ENCODE peak calls at places on chromosomes 11 and 22, in ten cellular contexts. One of them, this sample, is unnamed.

GRCh38 chr11:76394411-76394810 is 13.3 kb downstream of the GVQW3 start:
- DNase-seq in pancreas: no peak
- DNase-seq in GM23338: no peak
- DNase-seq in left ventricle myocardium inferior: no peak
- DNase-seq in brain microvascular endothelial cell: no peak
- DNase-seq in stomach: no peak
- DNase-seq in heart left ventricle: no peak
- DNase-seq in cardiac muscle cell: no peak
- DNase-seq in breast epithelium: no peak
- DNase-seq in upper lobe of right lung: no peak
- DNase-seq in this sample: no peak

GRCh38 chr11:2204361-2205213 is 33.0 kb upstream of the TH start:
- DNase-seq in pancreas: no peak
- DNase-seq in GM23338: no peak
- DNase-seq in left ventricle myocardium inferior: peak; percentile 5
- DNase-seq in brain microvascular endothelial cell: no peak
- DNase-seq in stomach: no peak
- DNase-seq in heart left ventricle: peak; percentile 19
- DNase-seq in cardiac muscle cell: no peak
- DNase-seq in breast epithelium: peak; percentile 25
- DNase-seq in upper lobe of right lung: peak; percentile 50
- DNase-seq in this sample: no peak

GRCh38 chr11:47229161-47229560 is 14.4 kb downstream of the DDB2 start:
- DNase-seq in pancreas: no peak
- DNase-seq in GM23338: no peak
- DNase-seq in left ventricle myocardium inferior: no peak
- DNase-seq in brain microvascular endothelial cell: no peak
- DNase-seq in stomach: no peak
- DNase-seq in heart left ventricle: no peak
- DNase-seq in cardiac muscle cell: no peak
- DNase-seq in breast epithelium: no peak
- DNase-seq in upper lobe of right lung: no peak
- DNase-seq in this sample: no peak

GRCh38 chr11:10809373-10810199 is 860 bp upstream of the EIF4G2 start:
- DNase-seq in pancreas: no peak
- DNase-seq in GM23338: peak; percentile 94
- DNase-seq in left ventricle myocardium inferior: no peak
- DNase-seq in brain microvascular endothelial cell: peak; percentile 79
- DNase-seq in stomach: no peak
- DNase-seq in heart left ventricle: peak; percentile 54
- DNase-seq in cardiac muscle cell: no peak
- DNase-seq in breast epithelium: no peak
- DNase-seq in upper lobe of right lung: no peak
- DNase-seq in this sample: no peak

GRCh38 chr11:59891781-59892181 is 13.2 kb downstream of the OOSP3 start:
- DNase-seq in pancreas: no peak
- DNase-seq in GM23338: peak; percentile 79
- DNase-seq in left ventricle myocardium inferior: no peak
- DNase-seq in brain microvascular endothelial cell: peak; percentile 69
- DNase-seq in stomach: no peak
- DNase-seq in heart left ventricle: peak; percentile 38
- DNase-seq in cardiac muscle cell: peak; percentile 38
- DNase-seq in breast epithelium: no peak
- DNase-seq in upper lobe of right lung: no peak
- DNase-seq in this sample: no peak

GRCh38 chr11:64553554-64554201 is 37.3 kb upstream of the SLC22A12 start:
- DNase-seq in pancreas: peak; percentile 47
- DNase-seq in GM23338: peak; percentile 86
- DNase-seq in left ventricle myocardium inferior: peak; percentile 64
- DNase-seq in brain microvascular endothelial cell: peak; percentile 34
- DNase-seq in stomach: peak; percentile 60
- DNase-seq in heart left ventricle: peak; percentile 50
- DNase-seq in cardiac muscle cell: peak; percentile 68
- DNase-seq in breast epithelium: no peak
- DNase-seq in upper lobe of right lung: peak; percentile 79
- DNase-seq in this sample: peak; percentile 80

GRCh38 chr11:69962152-69962551 is 116.0 kb upstream of the ANO1 start:
- DNase-seq in pancreas: no peak
- DNase-seq in GM23338: peak; percentile 19
- DNase-seq in left ventricle myocardium inferior: no peak
- DNase-seq in brain microvascular endothelial cell: peak; percentile 64
- DNase-seq in stomach: peak; percentile 57
- DNase-seq in heart left ventricle: peak; percentile 61
- DNase-seq in cardiac muscle cell: no peak
- DNase-seq in breast epithelium: no peak
- DNase-seq in upper lobe of right lung: no peak
- DNase-seq in this sample: no peak

GRCh38 chr22:37117092-37117491 is 7.6 kb upstream of the TMPRSS6 start:
- DNase-seq in pancreas: no peak
- DNase-seq in GM23338: no peak
- DNase-seq in left ventricle myocardium inferior: no peak
- DNase-seq in brain microvascular endothelial cell: no peak
- DNase-seq in stomach: no peak
- DNase-seq in heart left ventricle: no peak
- DNase-seq in cardiac muscle cell: no peak
- DNase-seq in breast epithelium: no peak
- DNase-seq in upper lobe of right lung: no peak
- DNase-seq in this sample: no peak

GRCh38 chr11:117841582-117842031 is 17.1 kb upstream of the FXYD2 start:
- DNase-seq in pancreas: peak; percentile 12
- DNase-seq in GM23338: no peak
- DNase-seq in left ventricle myocardium inferior: no peak
- DNase-seq in brain microvascular endothelial cell: no peak
- DNase-seq in stomach: peak; percentile 11
- DNase-seq in heart left ventricle: peak; percentile 19
- DNase-seq in cardiac muscle cell: no peak
- DNase-seq in breast epithelium: no peak
- DNase-seq in upper lobe of right lung: no peak
- DNase-seq in this sample: no peak

GRCh38 chr11:2816941-2817421 is 68.6 kb downstream of the CDKN1C start:
- DNase-seq in pancreas: no peak
- DNase-seq in GM23338: no peak
- DNase-seq in left ventricle myocardium inferior: peak; percentile 11
- DNase-seq in brain microvascular endothelial cell: peak; percentile 66
- DNase-seq in stomach: no peak
- DNase-seq in heart left ventricle: peak; percentile 24
- DNase-seq in cardiac muscle cell: no peak
- DNase-seq in breast epithelium: no peak
- DNase-seq in upper lobe of right lung: peak; percentile 61
- DNase-seq in this sample: peak; percentile 74

GRCh38 chr11:45517171-45517770 is 148.2 kb downstream of the CHST1 start:
- DNase-seq in pancreas: no peak
- DNase-seq in GM23338: no peak
- DNase-seq in left ventricle myocardium inferior: no peak
- DNase-seq in brain microvascular endothelial cell: no peak
- DNase-seq in stomach: no peak
- DNase-seq in heart left ventricle: no peak
- DNase-seq in cardiac muscle cell: no peak
- DNase-seq in breast epithelium: no peak
- DNase-seq in upper lobe of right lung: no peak
- DNase-seq in this sample: no peak

GRCh38 chr22:34804588-34804987 is 261.4 kb upstream of the ISX start:
- DNase-seq in pancreas: no peak
- DNase-seq in GM23338: peak; percentile 62
- DNase-seq in left ventricle myocardium inferior: no peak
- DNase-seq in brain microvascular endothelial cell: no peak
- DNase-seq in stomach: no peak
- DNase-seq in heart left ventricle: no peak
- DNase-seq in cardiac muscle cell: peak; percentile 53
- DNase-seq in breast epithelium: no peak
- DNase-seq in upper lobe of right lung: no peak
- DNase-seq in this sample: no peak

GRCh38 chr11:134666273-134667174 is 254.5 kb upstream of the B3GAT1 start:
- DNase-seq in pancreas: no peak
- DNase-seq in GM23338: no peak
- DNase-seq in left ventricle myocardium inferior: no peak
- DNase-seq in brain microvascular endothelial cell: no peak
- DNase-seq in stomach: peak; percentile 18
- DNase-seq in heart left ventricle: no peak
- DNase-seq in cardiac muscle cell: no peak
- DNase-seq in breast epithelium: no peak
- DNase-seq in upper lobe of right lung: no peak
- DNase-seq in this sample: no peak

GRCh38 chr22:50030315-50031188 is 18.0 kb upstream of the IL17REL start:
- DNase-seq in pancreas: peak; percentile 43
- DNase-seq in GM23338: peak; percentile 96
- DNase-seq in left ventricle myocardium inferior: peak; percentile 71
- DNase-seq in brain microvascular endothelial cell: peak; percentile 26
- DNase-seq in stomach: peak; percentile 86
- DNase-seq in heart left ventricle: peak; percentile 61
- DNase-seq in cardiac muscle cell: peak; percentile 85
- DNase-seq in breast epithelium: peak; percentile 74
- DNase-seq in upper lobe of right lung: peak; percentile 90
- DNase-seq in this sample: peak; percentile 79

GRCh38 chr22:33450756-33451155 is 392.6 kb upstream of the SYN3 start:
- DNase-seq in pancreas: no peak
- DNase-seq in GM23338: no peak
- DNase-seq in left ventricle myocardium inferior: no peak
- DNase-seq in brain microvascular endothelial cell: no peak
- DNase-seq in stomach: no peak
- DNase-seq in heart left ventricle: no peak
- DNase-seq in cardiac muscle cell: peak; percentile 19
- DNase-seq in breast epithelium: no peak
- DNase-seq in upper lobe of right lung: no peak
- DNase-seq in this sample: no peak
- TF ChIP-seq CTCF in pancreas: no peak
- TF ChIP-seq CTCF in GM23338: no peak
- TF ChIP-seq CTCF in left ventricle myocardium inferior: no peak
- TF ChIP-seq CTCF in brain microvascular endothelial cell: no peak
- TF ChIP-seq CTCF in stomach: no peak
- TF ChIP-seq CTCF in heart left ventricle: no peak
- TF ChIP-seq CTCF in cardiac muscle cell: no peak
- TF ChIP-seq CTCF in breast epithelium: no peak
- TF ChIP-seq CTCF in upper lobe of right lung: no peak
- TF ChIP-seq CTCF in this sample: no peak

GRCh38 chr22:29380032-29380781 is 8.2 kb downstream of the AP1B1 start:
- DNase-seq in pancreas: no peak
- DNase-seq in GM23338: no peak
- DNase-seq in left ventricle myocardium inferior: no peak
- DNase-seq in brain microvascular endothelial cell: no peak
- DNase-seq in stomach: no peak
- DNase-seq in heart left ventricle: no peak
- DNase-seq in cardiac muscle cell: no peak
- DNase-seq in breast epithelium: peak; percentile 3
- DNase-seq in upper lobe of right lung: peak; percentile 37
- DNase-seq in this sample: peak; percentile 4
- H3K27ac ChIP-seq in pancreas: no peak overlapping the region
- H3K27ac ChIP-seq in GM23338: no peak overlapping the region
- H3K27ac ChIP-seq in left ventricle myocardium inferior: no peak overlapping the region
- H3K27ac ChIP-seq in brain microvascular endothelial cell: no peak overlapping the region
- H3K27ac ChIP-seq in stomach: no peak overlapping the region
- H3K27ac ChIP-seq in heart left ventricle: no peak overlapping the region
- H3K27ac ChIP-seq in cardiac muscle cell: no peak overlapping the region
- H3K27ac ChIP-seq in breast epithelium: peak overlapping the region; percentile 64
- H3K27ac ChIP-seq in upper lobe of right lung: no peak overlapping the region
- H3K27ac ChIP-seq in this sample: no peak overlapping the region

DNA sequence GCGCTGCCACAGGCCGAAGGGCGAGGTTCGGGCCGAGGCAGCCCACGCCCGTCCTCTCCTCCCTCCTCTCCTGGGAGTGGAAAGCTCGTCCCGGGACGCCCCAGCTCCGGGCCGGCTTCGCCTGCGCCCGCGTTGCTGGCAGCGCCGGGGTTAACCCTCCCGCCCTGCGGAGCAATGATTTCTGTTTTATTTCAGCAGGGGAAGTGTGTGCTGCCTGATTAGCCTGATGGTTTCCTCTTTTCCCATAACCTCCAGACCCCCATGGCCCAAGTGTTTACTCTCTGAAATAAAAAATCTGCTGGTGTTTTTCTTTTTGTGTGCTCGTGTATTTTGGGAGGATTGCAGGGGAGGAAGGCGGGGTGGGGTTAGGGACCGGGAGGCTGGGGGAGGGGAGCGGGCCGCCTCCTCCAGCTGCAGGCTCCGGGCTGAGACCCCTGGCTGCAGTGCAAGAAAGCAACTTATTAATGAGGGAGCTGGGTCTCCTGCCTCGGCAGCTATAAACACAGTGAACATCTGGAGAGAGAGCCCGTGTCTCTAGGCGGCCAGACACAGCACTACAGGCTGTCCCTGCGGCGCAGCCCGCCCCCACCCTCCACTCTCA is 38.6 kb downstream of the ETS1 start:
- DNase-seq in pancreas: peak; percentile 34
- DNase-seq in GM23338: peak; percentile 60
- DNase-seq in left ventricle myocardium inferior: peak; percentile 78
- DNase-seq in brain microvascular endothelial cell: no peak
- DNase-seq in stomach: peak; percentile 49
- DNase-seq in heart left ventricle: peak; percentile 81
- DNase-seq in cardiac muscle cell: peak; percentile 44
- DNase-seq in breast epithelium: no peak
- DNase-seq in upper lobe of right lung: peak; percentile 76
- DNase-seq in this sample: peak; percentile 72
- TF ChIP-seq CTCF in pancreas: no peak
- TF ChIP-seq CTCF in GM23338: no peak
- TF ChIP-seq CTCF in left ventricle myocardium inferior: peak; percentile 51
- TF ChIP-seq CTCF in brain microvascular endothelial cell: peak; percentile 27
- TF ChIP-seq CTCF in stomach: no peak
- TF ChIP-seq CTCF in heart left ventricle: peak; percentile 50
- TF ChIP-seq CTCF in cardiac muscle cell: no peak
- TF ChIP-seq CTCF in breast epithelium: no peak
- TF ChIP-seq CTCF in upper lobe of right lung: no peak
- TF ChIP-seq CTCF in this sample: no peak

GRCh38 chr11:12678092-12678491 is 3.9 kb downstream of the TEAD1 start:
- DNase-seq in pancreas: no peak
- DNase-seq in GM23338: no peak
- DNase-seq in left ventricle myocardium inferior: no peak
- DNase-seq in brain microvascular endothelial cell: no peak
- DNase-seq in stomach: no peak
- DNase-seq in heart left ventricle: no peak
- DNase-seq in cardiac muscle cell: no peak
- DNase-seq in breast epithelium: no peak
- DNase-seq in upper lobe of right lung: no peak
- DNase-seq in this sample: no peak

GRCh38 chr11:12675951-12676711 is 1.9 kb downstream of the TEAD1 start:
- DNase-seq in pancreas: no peak
- DNase-seq in GM23338: no peak
- DNase-seq in left ventricle myocardium inferior: no peak
- DNase-seq in brain microvascular endothelial cell: no peak
- DNase-seq in stomach: no peak
- DNase-seq in heart left ventricle: no peak
- DNase-seq in cardiac muscle cell: peak; percentile 44
- DNase-seq in breast epithelium: no peak
- DNase-seq in upper lobe of right lung: no peak
- DNase-seq in this sample: peak; percentile 44

GRCh38 chr11:12678991-12679390 is 4.8 kb downstream of the TEAD1 start:
- DNase-seq in pancreas: no peak
- DNase-seq in GM23338: no peak
- DNase-seq in left ventricle myocardium inferior: no peak
- DNase-seq in brain microvascular endothelial cell: no peak
- DNase-seq in stomach: no peak
- DNase-seq in heart left ventricle: no peak
- DNase-seq in cardiac muscle cell: no peak
- DNase-seq in breast epithelium: no peak
- DNase-seq in upper lobe of right lung: no peak
- DNase-seq in this sample: no peak

GRCh38 chr11:12674936-12675696 is 895 bp downstream of the TEAD1 start:
- DNase-seq in pancreas: no peak
- DNase-seq in GM23338: peak; percentile 47
- DNase-seq in left ventricle myocardium inferior: peak; percentile 48
- DNase-seq in brain microvascular endothelial cell: no peak
- DNase-seq in stomach: peak; percentile 38
- DNase-seq in heart left ventricle: peak; percentile 56
- DNase-seq in cardiac muscle cell: peak; percentile 68
- DNase-seq in breast epithelium: no peak
- DNase-seq in upper lobe of right lung: peak; percentile 70
- DNase-seq in this sample: peak; percentile 66

GRCh38 chr11:12677131-12677530 is 2.9 kb downstream of the TEAD1 start:
- DNase-seq in pancreas: no peak
- DNase-seq in GM23338: no peak
- DNase-seq in left ventricle myocardium inferior: no peak
- DNase-seq in brain microvascular endothelial cell: no peak
- DNase-seq in stomach: no peak
- DNase-seq in heart left ventricle: no peak
- DNase-seq in cardiac muscle cell: no peak
- DNase-seq in breast epithelium: no peak
- DNase-seq in upper lobe of right lung: no peak
- DNase-seq in this sample: peak; percentile 32
- H3K27ac ChIP-seq in pancreas: no peak overlapping the region
- H3K27ac ChIP-seq in GM23338: no peak overlapping the region
- H3K27ac ChIP-seq in left ventricle myocardium inferior: peak overlapping the region; percentile 98
- H3K27ac ChIP-seq in brain microvascular endothelial cell: peak overlapping the region; percentile 90
- H3K27ac ChIP-seq in stomach: peak overlapping the region; percentile 99
- H3K27ac ChIP-seq in heart left ventricle: no peak overlapping the region
- H3K27ac ChIP-seq in cardiac muscle cell: peak overlapping the region; percentile 100
- H3K27ac ChIP-seq in breast epithelium: peak overlapping the region; percentile 75
- H3K27ac ChIP-seq in upper lobe of right lung: peak overlapping the region; percentile 70
- H3K27ac ChIP-seq in this sample: no peak overlapping the region